ENCODE peak calls at places on chromosomes 5 and 9, in nine cellular contexts. One of them, this sample, is unnamed.

GRCh38 chr5:112346411-112347044 is 72.5 kb downstream of the EPB41L4A start:
- DNase-seq in CD4-positive, alpha-beta T cell: no peak
- DNase-seq in HAP-1: no peak
- DNase-seq in fibroblast of mammary gland: no peak
- DNase-seq in tibial nerve: no peak
- DNase-seq in C1 segment of cervical spinal cord: no peak
- DNase-seq in H1: no peak
- DNase-seq in spleen: no peak
- DNase-seq in NCI-H1417: no peak
- DNase-seq in this sample: no peak

GRCh38 chr5:160390787-160391696 is 8.8 kb downstream of the FAM200C start:
- DNase-seq in CD4-positive, alpha-beta T cell: no peak
- DNase-seq in HAP-1: peak
- DNase-seq in fibroblast of mammary gland: peak
- DNase-seq in tibial nerve: no peak
- DNase-seq in C1 segment of cervical spinal cord: no peak
- DNase-seq in H1: no peak
- DNase-seq in spleen: no peak
- DNase-seq in NCI-H1417: no peak
- DNase-seq in this sample: no peak

GRCh38 chr5:138065102-138065501 is 18.7 kb upstream of the WNT8A start:
- DNase-seq in CD4-positive, alpha-beta T cell: no peak
- DNase-seq in HAP-1: no peak
- DNase-seq in fibroblast of mammary gland: no peak
- DNase-seq in tibial nerve: no peak
- DNase-seq in C1 segment of cervical spinal cord: no peak
- DNase-seq in H1: peak
- DNase-seq in spleen: no peak
- DNase-seq in NCI-H1417: no peak
- DNase-seq in this sample: no peak

GRCh38 chr5:55173696-55174101 is 722 bp upstream of the CDC20B start:
- DNase-seq in CD4-positive, alpha-beta T cell: no peak
- DNase-seq in HAP-1: no peak
- DNase-seq in fibroblast of mammary gland: no peak
- DNase-seq in tibial nerve: no peak
- DNase-seq in C1 segment of cervical spinal cord: no peak
- DNase-seq in H1: no peak
- DNase-seq in spleen: no peak
- DNase-seq in NCI-H1417: no peak
- DNase-seq in this sample: no peak

GRCh38 chr9:93003552-93004407 is 54.7 kb upstream of the SUSD3 start:
- DNase-seq in CD4-positive, alpha-beta T cell: peak
- DNase-seq in HAP-1: peak
- DNase-seq in fibroblast of mammary gland: peak
- DNase-seq in tibial nerve: peak
- DNase-seq in C1 segment of cervical spinal cord: peak
- DNase-seq in H1: no peak
- DNase-seq in spleen: peak
- DNase-seq in NCI-H1417: peak
- DNase-seq in this sample: no peak

GRCh38 chr9:106862115-106862945 is 636 bp upstream of the ZNF462 start:
- DNase-seq in CD4-positive, alpha-beta T cell: no peak
- DNase-seq in HAP-1: no peak
- DNase-seq in fibroblast of mammary gland: no peak
- DNase-seq in tibial nerve: peak
- DNase-seq in C1 segment of cervical spinal cord: peak
- DNase-seq in H1: no peak
- DNase-seq in spleen: no peak
- DNase-seq in NCI-H1417: peak
- DNase-seq in this sample: no peak

GRCh38 chr9:114861922-114862605 is 56.2 kb upstream of the TNFSF15 start:
- DNase-seq in CD4-positive, alpha-beta T cell: no peak
- DNase-seq in HAP-1: no peak
- DNase-seq in fibroblast of mammary gland: no peak
- DNase-seq in tibial nerve: no peak
- DNase-seq in C1 segment of cervical spinal cord: no peak
- DNase-seq in H1: no peak
- DNase-seq in spleen: no peak
- DNase-seq in NCI-H1417: peak
- DNase-seq in this sample: no peak

GRCh38 chr9:35105571-35106342 is 2.8 kb upstream of the STOML2 start:
- DNase-seq in CD4-positive, alpha-beta T cell: no peak
- DNase-seq in HAP-1: no peak
- DNase-seq in fibroblast of mammary gland: no peak
- DNase-seq in tibial nerve: no peak
- DNase-seq in C1 segment of cervical spinal cord: no peak
- DNase-seq in H1: no peak
- DNase-seq in spleen: no peak
- DNase-seq in NCI-H1417: no peak
- DNase-seq in this sample: no peak

GRCh38 chr5:57650360-57651069 is 167.9 kb upstream of the ACTBL2 start:
- DNase-seq in CD4-positive, alpha-beta T cell: no peak
- DNase-seq in HAP-1: peak
- DNase-seq in fibroblast of mammary gland: peak
- DNase-seq in tibial nerve: peak
- DNase-seq in C1 segment of cervical spinal cord: no peak
- DNase-seq in H1: peak
- DNase-seq in spleen: no peak
- DNase-seq in NCI-H1417: peak
- DNase-seq in this sample: no peak

GRCh38 chr5:54876561-54876960 is 108.8 kb downstream of the ESM1 start:
- DNase-seq in CD4-positive, alpha-beta T cell: no peak
- DNase-seq in HAP-1: no peak
- DNase-seq in fibroblast of mammary gland: no peak
- DNase-seq in tibial nerve: no peak
- DNase-seq in C1 segment of cervical spinal cord: no peak
- DNase-seq in H1: no peak
- DNase-seq in spleen: no peak
- DNase-seq in NCI-H1417: no peak
- DNase-seq in this sample: no peak

GRCh38 chr5:150158170-150158949 is 2.7 kb upstream of the PDGFRB start:
- DNase-seq in CD4-positive, alpha-beta T cell: no peak
- DNase-seq in HAP-1: no peak
- DNase-seq in fibroblast of mammary gland: peak
- DNase-seq in tibial nerve: no peak
- DNase-seq in C1 segment of cervical spinal cord: no peak
- DNase-seq in H1: no peak
- DNase-seq in spleen: no peak
- DNase-seq in NCI-H1417: no peak
- DNase-seq in this sample: no peak

GRCh38 chr5:56155085-56155484 is 78.0 kb downstream of the ANKRD55 start:
- DNase-seq in CD4-positive, alpha-beta T cell: no peak
- DNase-seq in HAP-1: peak
- DNase-seq in fibroblast of mammary gland: no peak
- DNase-seq in tibial nerve: no peak
- DNase-seq in C1 segment of cervical spinal cord: no peak
- DNase-seq in H1: no peak
- DNase-seq in spleen: no peak
- DNase-seq in NCI-H1417: no peak
- DNase-seq in this sample: no peak

GRCh38 chr5:180333661-180334060 is 19.5 kb downstream of the GFPT2 start:
- DNase-seq in CD4-positive, alpha-beta T cell: no peak
- DNase-seq in HAP-1: no peak
- DNase-seq in fibroblast of mammary gland: peak
- DNase-seq in tibial nerve: no peak
- DNase-seq in C1 segment of cervical spinal cord: no peak
- DNase-seq in H1: no peak
- DNase-seq in spleen: no peak
- DNase-seq in NCI-H1417: no peak
- DNase-seq in this sample: no peak

GRCh38 chr9:114250235-114250568 is 72.7 kb upstream of the ORM1 start:
- DNase-seq in CD4-positive, alpha-beta T cell: no peak
- DNase-seq in HAP-1: no peak
- DNase-seq in fibroblast of mammary gland: peak
- DNase-seq in tibial nerve: peak
- DNase-seq in C1 segment of cervical spinal cord: peak
- DNase-seq in H1: no peak
- DNase-seq in spleen: no peak
- DNase-seq in NCI-H1417: no peak
- DNase-seq in this sample: peak

GRCh38 chr9:135520916-135521607 is at the start of gene LCN1:
- DNase-seq in CD4-positive, alpha-beta T cell: no peak
- DNase-seq in HAP-1: no peak
- DNase-seq in fibroblast of mammary gland: no peak
- DNase-seq in tibial nerve: no peak
- DNase-seq in C1 segment of cervical spinal cord: no peak
- DNase-seq in H1: no peak
- DNase-seq in spleen: peak
- DNase-seq in NCI-H1417: no peak
- DNase-seq in this sample: no peak

This sample was measured in right atrium auricular region.